ENCODE peak calls at places on chromosomes 7 and 10, in six cellular contexts. B is stimulated activated CD8-positive, alpha-beta memory T cell treated with anti-CD3 and anti-CD28 coated beads, Interleukin-4, amount 100 ng/mL, for 1 hour; D is NCI-H1694; C is progenitor cell of endocrine pancreas; A is AG08395; Z is SW 1271. V is an unnamed sample.

GRCh38 chr10:11403116-11403515 is 208.3 kb downstream of the USP6NL start:
- DNase-seq in C (no peak), D (no peak), B (peak; percentile 16), A (no peak), Z (no peak), V (no peak)

GRCh38 chr10:68156373-68157185 is 47.3 kb downstream of the MYPN start:
- DNase-seq in A (peak; percentile 37), D (peak; percentile 68), Z (peak; percentile 3), B (peak; percentile 26), C (no peak), V (no peak)

GRCh38 chr10:91197044-91197651 is 23.3 kb upstream of the PCGF5 start:
- DNase-seq in B (no peak), D (no peak), A (peak; percentile 37), C (no peak), Z (no peak), V (no peak)

GRCh38 chr10:34814228-34815173 is 595 bp downstream of the PARD3 start:
- DNase-seq in C (peak; percentile 54), B (no peak), D (no peak), Z (no peak), A (peak; percentile 35), V (no peak)

GRCh38 chr7:49774459-49775064 is 1.1 kb downstream of the VWC2 start:
- DNase-seq in D (no peak), B (no peak), A (no peak), C (no peak), Z (no peak), V (no peak)

GRCh38 chr7:33798671-33799325 is 106.5 kb upstream of the BMPER start:
- DNase-seq in D (no peak), B (no peak), Z (no peak), A (no peak), C (no peak), V (no peak)

GRCh38 chr10:24784923-24785322 is 61.2 kb upstream of the ARHGAP21 start:
- DNase-seq in D (no peak), C (no peak), B (no peak), Z (no peak), A (no peak), V (no peak)

GRCh38 chr7:16098058-16098457 is 323.3 kb downstream of the CRPPA start:
- DNase-seq in B (no peak), Z (no peak), D (no peak), A (no peak), C (no peak), V (no peak)

GRCh38 chr10:50512743-50513416 is 110.9 kb downstream of the SGMS1 start:
- DNase-seq in A (no peak), C (no peak), B (no peak), Z (no peak), D (no peak), V (no peak)

GRCh38 chr7:83468251-83468739 is 180.6 kb downstream of the SEMA3E start:
- DNase-seq in B (no peak), Z (peak; percentile 85), A (peak; percentile 94), D (peak; percentile 84), C (no peak), V (peak; percentile 81)

GRCh38 chr7:127644484-127644883 is 7.5 kb upstream of the SND1 start:
- DNase-seq in D (no peak), C (no peak), Z (no peak), A (no peak), B (no peak), V (no peak)

GRCh38 chr7:41679566-41679965 is 23.3 kb downstream of the INHBA start:
- DNase-seq in D (no peak), Z (no peak), A (no peak), C (no peak), B (no peak), V (no peak)

GRCh38 chr7:104923010-104923421 is 91.0 kb upstream of the KMT2E start:
- DNase-seq in D (peak; percentile 57), Z (peak; percentile 45), B (peak; percentile 30), C (peak; percentile 41), A (peak; percentile 75), V (peak; percentile 63)

GRCh38 chr10:58030208-58030607 is 237.5 kb downstream of the IPMK start:
- DNase-seq in C (no peak), Z (no peak), A (no peak), D (no peak), B (no peak), V (no peak)

GRCh38 chr7:2017914-2018785 is 214.6 kb downstream of the MAD1L1 start:
- DNase-seq in D (no peak), C (no peak), Z (no peak), B (no peak), A (no peak), V (no peak)

GRCh38 chr7:2728309-2729042 is 40.5 kb downstream of the AMZ1 start:
- DNase-seq in C (no peak), D (no peak), Z (no peak), A (no peak), B (no peak), V (no peak)

GRCh38 chr10:128124813-128125403 is 1.3 kb downstream of the MKI67 start:
- DNase-seq in A (peak; percentile 9), C (no peak), D (no peak), Z (no peak), B (no peak), V (no peak)

GRCh38 chr10:59176241-59177030 is at the start of gene PHYHIPL:
- DNase-seq in C (peak; percentile 28), D (peak; percentile 42), Z (no peak), B (no peak), A (no peak), V (peak; percentile 42)

GRCh38 chr10:122468220-122468922 is 7.0 kb downstream of the HTRA1 start:
- DNase-seq in Z (no peak), A (peak; percentile 40), C (no peak), D (no peak), B (no peak), V (no peak)

GRCh38 chr10:122282253-122282671 is 11.2 kb downstream of the BTBD16 start:
- DNase-seq in Z (no peak), D (no peak), A (peak; percentile 22), C (no peak), B (no peak), V (no peak)

GRCh38 chr7:16891338-16891737 is 9.6 kb upstream of the AGR3 start:
- DNase-seq in D (peak; percentile 18), C (no peak), A (peak; percentile 46), B (no peak), Z (no peak), V (no peak)

GRCh38 chr7:151058766-151059361 is 525 bp upstream of the SLC4A2 start:
- DNase-seq in A (no peak), C (no peak), D (no peak), B (no peak), Z (no peak), V (no peak)

V was measured in NCI-H446 treated with DMSO at 0.1 percent for 48 hours.